ENCODE peak calls at places on chromosomes 13 and 19, in eight cellular contexts. One of them, this sample, is unnamed.

GRCh38 chr19:41309225-41310030 is 544 bp upstream of the CCDC97 start:
- DNase-seq in non-pigmented ciliary epithelial cell: no peak
- DNase-seq in neural crest cell: no peak
- DNase-seq in CD4-positive, alpha-beta memory T cell: no peak
- DNase-seq in LoVo: no peak
- DNase-seq in thoracic aorta: no peak
- DNase-seq in NCI-H2029: no peak
- DNase-seq in transverse colon: no peak
- DNase-seq in this sample: no peak

GRCh38 chr19:29217591-29217990 is 4.6 kb upstream of the UQCRFS1 start:
- DNase-seq in LoVo: no peak
- DNase-seq in non-pigmented ciliary epithelial cell: no peak
- DNase-seq in thoracic aorta: no peak
- DNase-seq in NCI-H2029: no peak
- DNase-seq in neural crest cell: no peak
- DNase-seq in CD4-positive, alpha-beta memory T cell: no peak
- DNase-seq in transverse colon: no peak
- DNase-seq in this sample: no peak

GRCh38 chr19:18478545-18479311 is 40.8 kb upstream of the ISYNA1 start:
- DNase-seq in CD4-positive, alpha-beta memory T cell: no peak
- DNase-seq in thoracic aorta: peak
- DNase-seq in LoVo: no peak
- DNase-seq in NCI-H2029: peak
- DNase-seq in neural crest cell: no peak
- DNase-seq in non-pigmented ciliary epithelial cell: peak
- DNase-seq in transverse colon: peak
- DNase-seq in this sample: peak

GRCh38 chr13:58889474-58889873 is 1257.9 kb downstream of the PCDH17 start:
- DNase-seq in LoVo: no peak
- DNase-seq in transverse colon: no peak
- DNase-seq in thoracic aorta: no peak
- DNase-seq in neural crest cell: no peak
- DNase-seq in NCI-H2029: no peak
- DNase-seq in CD4-positive, alpha-beta memory T cell: no peak
- DNase-seq in non-pigmented ciliary epithelial cell: no peak
- DNase-seq in this sample: no peak

GRCh38 chr13:108575430-108575829 is 54.0 kb upstream of the MYO16 start:
- DNase-seq in LoVo: no peak
- DNase-seq in non-pigmented ciliary epithelial cell: no peak
- DNase-seq in transverse colon: no peak
- DNase-seq in NCI-H2029: no peak
- DNase-seq in CD4-positive, alpha-beta memory T cell: no peak
- DNase-seq in thoracic aorta: no peak
- DNase-seq in neural crest cell: no peak
- DNase-seq in this sample: no peak

GRCh38 chr13:76687467-76687866 is 198.7 kb downstream of the KCTD12 start:
- DNase-seq in thoracic aorta: no peak
- DNase-seq in transverse colon: no peak
- DNase-seq in NCI-H2029: no peak
- DNase-seq in LoVo: no peak
- DNase-seq in CD4-positive, alpha-beta memory T cell: no peak
- DNase-seq in non-pigmented ciliary epithelial cell: no peak
- DNase-seq in neural crest cell: no peak
- DNase-seq in this sample: no peak

GRCh38 chr13:93480553-93481106 is 254.0 kb downstream of the GPC6 start:
- DNase-seq in NCI-H2029: no peak
- DNase-seq in neural crest cell: no peak
- DNase-seq in non-pigmented ciliary epithelial cell: no peak
- DNase-seq in LoVo: no peak
- DNase-seq in transverse colon: no peak
- DNase-seq in CD4-positive, alpha-beta memory T cell: no peak
- DNase-seq in thoracic aorta: no peak
- DNase-seq in this sample: no peak

GRCh38 chr13:24680258-24680920 is at the start of gene ATP12A:
- DNase-seq in CD4-positive, alpha-beta memory T cell: peak
- DNase-seq in neural crest cell: no peak
- DNase-seq in non-pigmented ciliary epithelial cell: no peak
- DNase-seq in transverse colon: peak
- DNase-seq in thoracic aorta: no peak
- DNase-seq in LoVo: no peak
- DNase-seq in NCI-H2029: no peak
- DNase-seq in this sample: no peak

GRCh38 chr13:95153647-95154405 is 147.4 kb downstream of the ABCC4 start:
- DNase-seq in CD4-positive, alpha-beta memory T cell: no peak
- DNase-seq in thoracic aorta: no peak
- DNase-seq in neural crest cell: no peak
- DNase-seq in transverse colon: no peak
- DNase-seq in NCI-H2029: no peak
- DNase-seq in non-pigmented ciliary epithelial cell: no peak
- DNase-seq in LoVo: no peak
- DNase-seq in this sample: no peak

GRCh38 chr13:51000576-51001260 is 91.1 kb downstream of the RNASEH2B start:
- DNase-seq in NCI-H2029: no peak
- DNase-seq in thoracic aorta: no peak
- DNase-seq in non-pigmented ciliary epithelial cell: peak
- DNase-seq in neural crest cell: no peak
- DNase-seq in LoVo: no peak
- DNase-seq in transverse colon: peak
- DNase-seq in CD4-positive, alpha-beta memory T cell: no peak
- DNase-seq in this sample: peak

GRCh38 chr13:97559030-97559429 is 125.1 kb downstream of the RAP2A start:
- DNase-seq in LoVo: no peak
- DNase-seq in neural crest cell: no peak
- DNase-seq in non-pigmented ciliary epithelial cell: no peak
- DNase-seq in thoracic aorta: no peak
- DNase-seq in CD4-positive, alpha-beta memory T cell: no peak
- DNase-seq in transverse colon: no peak
- DNase-seq in NCI-H2029: no peak
- DNase-seq in this sample: no peak

GRCh38 chr19:4717966-4718701 is 5.5 kb downstream of the DPP9 start:
- DNase-seq in CD4-positive, alpha-beta memory T cell: no peak
- DNase-seq in non-pigmented ciliary epithelial cell: no peak
- DNase-seq in thoracic aorta: no peak
- DNase-seq in NCI-H2029: no peak
- DNase-seq in neural crest cell: no peak
- DNase-seq in transverse colon: no peak
- DNase-seq in LoVo: no peak
- DNase-seq in this sample: no peak

GRCh38 chr19:18206018-18206417 is 2.2 kb upstream of the RAB3A start:
- DNase-seq in transverse colon: no peak
- DNase-seq in non-pigmented ciliary epithelial cell: no peak
- DNase-seq in thoracic aorta: no peak
- DNase-seq in NCI-H2029: no peak
- DNase-seq in neural crest cell: no peak
- DNase-seq in LoVo: no peak
- DNase-seq in CD4-positive, alpha-beta memory T cell: no peak
- DNase-seq in this sample: no peak

GRCh38 chr13:30690282-30691188 is 44.8 kb upstream of the ALOX5AP start:
- DNase-seq in neural crest cell: no peak
- DNase-seq in CD4-positive, alpha-beta memory T cell: peak
- DNase-seq in thoracic aorta: no peak
- DNase-seq in LoVo: peak
- DNase-seq in non-pigmented ciliary epithelial cell: peak
- DNase-seq in transverse colon: peak
- DNase-seq in NCI-H2029: peak
- DNase-seq in this sample: peak

GRCh38 chr13:23805015-23805583 is 84.1 kb downstream of the MIPEP start:
- DNase-seq in non-pigmented ciliary epithelial cell: no peak
- DNase-seq in neural crest cell: no peak
- DNase-seq in transverse colon: no peak
- DNase-seq in CD4-positive, alpha-beta memory T cell: no peak
- DNase-seq in NCI-H2029: no peak
- DNase-seq in thoracic aorta: no peak
- DNase-seq in LoVo: no peak
- DNase-seq in this sample: no peak